ENCODE peak calls at places on chromosome 21, in eight cellular contexts. T, Y, D, P, U, B, Q and X are unnamed samples.

GRCh38 chr21:16330340-16331319 is 600.8 kb downstream of the USP25 start:
- DNase-seq in T (no peak), P (no peak), B (peak; percentile 88), Y (peak; percentile 33), D (peak; percentile 64), U (no peak), Q (no peak), X (peak; percentile 35)

GRCh38 chr21:37338671-37339526 is 27.7 kb upstream of the DYRK1A start:
- DNase-seq in U (peak; percentile 42), B (peak; percentile 96), Q (no peak), T (peak; percentile 89), P (peak; percentile 42), Y (no peak), D (no peak), X (peak; percentile 82)

GRCh38 chr21:37793660-37794059 is 122.6 kb downstream of the KCNJ6 start:
- DNase-seq in T (no peak), Y (no peak), D (no peak), B (peak; percentile 9), U (no peak), Q (no peak), P (no peak), X (no peak)

GRCh38 chr21:38428211-38428610 is 70.1 kb downstream of the ERG start:
- DNase-seq in U (no peak), Y (no peak), D (no peak), Q (no peak), B (no peak), T (no peak), P (no peak), X (no peak)

GRCh38 chr21:38039841-38040240 is 123.6 kb upstream of the KCNJ6 start:
- DNase-seq in T (no peak), Q (no peak), B (no peak), Y (no peak), D (no peak), U (no peak), P (no peak), X (no peak)

GRCh38 chr21:38505654-38506523 is 7.6 kb upstream of the ERG start:
- DNase-seq in Q (no peak), U (no peak), P (no peak), B (peak; percentile 85), Y (peak; percentile 79), D (peak; percentile 42), T (no peak), X (peak; percentile 34)

GRCh38 chr21:18356801-18357200 is 46.8 kb downstream of the TMPRSS15 start:
- DNase-seq in P (no peak), T (no peak), B (no peak), U (no peak), D (no peak), Y (no peak), Q (no peak), X (no peak)

GRCh38 chr21:44426663-44427191 is 28.6 kb upstream of the LRRC3 start:
- DNase-seq in P (peak; percentile 3), B (no peak), T (peak; percentile 70), U (peak; percentile 16), Y (no peak), D (no peak), Q (no peak), X (no peak)

GRCh38 chr21:45560106-45561021 is 18.1 kb upstream of the SLC19A1 start:
- DNase-seq in Q (peak; percentile 43), P (peak; percentile 9), Y (no peak), U (no peak), B (no peak), D (no peak), T (no peak), X (no peak)

GRCh38 chr21:39519835-39520234 is 68.1 kb downstream of the SH3BGR start:
- DNase-seq in Q (no peak), U (no peak), Y (no peak), P (no peak), D (no peak), T (no peak), B (no peak), X (no peak)

GRCh38 chr21:40840441-40840840 is 6.5 kb downstream of the DSCAM start:
- DNase-seq in U (no peak), P (no peak), Q (no peak), Y (no peak), D (no peak), B (no peak), T (no peak), X (no peak)

GRCh38 chr21:32611471-32611997 is 643 bp downstream of the CFAP298 start:
- DNase-seq in Y (peak; percentile 64), D (peak; percentile 37), B (peak; percentile 32), Q (peak; percentile 58), U (no peak), T (no peak), P (no peak), X (no peak)
- TF ChIP-seq CTCF in Y (no peak), D (no peak), B (no peak), Q (no peak), U (no peak), T (no peak), P (no peak), X (no peak)

GRCh38 chr21:42924433-42924751 is 1.0 kb downstream of the ERVH48-1 start:
- DNase-seq in U (no peak), P (no peak), B (no peak), Y (no peak), D (no peak), T (no peak), Q (no peak), X (no peak)

GRCh38 chr21:42923553-42924432 is 1.6 kb downstream of the ERVH48-1 start:
- DNase-seq in T (peak; percentile 89), Y (peak; percentile 96), P (peak; percentile 36), D (peak; percentile 88), B (peak; percentile 91), Q (peak; percentile 61), U (peak; percentile 66), X (peak; percentile 63)

GRCh38 chr21:42925114-42925907 is at the start of gene ERVH48-1:
- DNase-seq in Q (no peak), Y (no peak), T (no peak), U (peak; percentile 18), P (no peak), B (peak; percentile 35), D (no peak), X (no peak)

GRCh38 chr21:42921912-42922311 is 3.5 kb downstream of the ERVH48-1 start:
- DNase-seq in Y (no peak), P (no peak), Q (no peak), B (no peak), T (no peak), U (no peak), D (no peak), X (no peak)

GRCh38 chr21:42922918-42923317 is 2.5 kb downstream of the ERVH48-1 start:
- DNase-seq in Q (no peak), U (no peak), B (no peak), Y (no peak), D (no peak), P (no peak), T (no peak), X (no peak)
- TF ChIP-seq CTCF in Q (no peak), U (no peak), B (no peak), Y (no peak), D (no peak), P (no peak), T (no peak), X (no peak)

GRCh38 chr21:25994758-25995163 is 175.8 kb downstream of the APP start:
- DNase-seq in P (no peak), B (no peak), Q (no peak), T (no peak), U (no peak), D (no peak), Y (no peak), X (no peak)

GRCh38 chr21:25999935-26000582 is 170.5 kb downstream of the APP start:
- DNase-seq in B (no peak), Y (no peak), T (no peak), U (no peak), P (no peak), Q (no peak), D (no peak), X (no peak)

GRCh38 chr21:25997788-25998611 is 172.6 kb downstream of the APP start:
- DNase-seq in B (peak; percentile 28), T (no peak), P (no peak), D (peak; percentile 63), Q (no peak), Y (no peak), U (no peak), X (no peak)

DNA sequence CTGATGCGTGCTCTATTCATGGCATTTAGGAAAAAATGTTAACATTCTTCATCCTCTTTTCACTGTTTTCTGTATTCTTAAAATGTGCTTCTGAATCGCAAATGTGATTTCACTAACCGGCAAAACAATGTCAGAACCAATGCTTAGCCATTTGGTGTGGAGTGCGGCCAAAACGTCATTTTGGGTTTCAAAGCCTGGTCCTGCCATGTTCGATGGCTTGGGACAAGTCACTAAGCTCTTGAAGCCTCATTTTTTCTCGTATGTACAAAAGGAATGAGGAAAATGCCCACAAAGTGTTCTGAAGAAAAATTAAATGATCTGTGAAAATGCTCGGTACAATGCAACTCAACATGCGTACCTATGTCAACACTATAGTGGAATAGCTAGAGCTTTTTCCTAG is 175.3 kb downstream of the APP start:
- DNase-seq in P (no peak), U (no peak), Y (no peak), T (no peak), D (no peak), B (no peak), Q (no peak), X (no peak)
- TF ChIP-seq CTCF in P (no peak), U (no peak), Y (no peak), T (no peak), D (no peak), B (no peak), Q (no peak), X (no peak)

GRCh38 chr21:29151937-29152336 is 21.5 kb downstream of the MAP3K7CL start:
- DNase-seq in Q (no peak), B (peak; percentile 48), U (no peak), T (no peak), D (no peak), P (no peak), Y (no peak), X (no peak)
- TF ChIP-seq CTCF in Q (no peak), B (no peak), U (no peak), T (no peak), D (no peak), P (no peak), Y (no peak), X (no peak)

GRCh38 chr21:25871566-25871965 is 136.8 kb downstream of the GABPA start:
- DNase-seq in U (no peak), B (no peak), Y (peak; percentile 8), D (peak; percentile 37), T (no peak), P (no peak), Q (no peak), X (no peak)

GRCh38 chr21:25867041-25867440 is 132.3 kb downstream of the GABPA start:
- DNase-seq in Y (no peak), D (no peak), U (no peak), T (no peak), Q (no peak), B (no peak), P (no peak), X (no peak)

GRCh38 chr21:25870084-25870483 is 135.3 kb downstream of the GABPA start:
- DNase-seq in T (no peak), P (no peak), Q (no peak), Y (no peak), B (no peak), U (no peak), D (no peak), X (no peak)

DNA sequence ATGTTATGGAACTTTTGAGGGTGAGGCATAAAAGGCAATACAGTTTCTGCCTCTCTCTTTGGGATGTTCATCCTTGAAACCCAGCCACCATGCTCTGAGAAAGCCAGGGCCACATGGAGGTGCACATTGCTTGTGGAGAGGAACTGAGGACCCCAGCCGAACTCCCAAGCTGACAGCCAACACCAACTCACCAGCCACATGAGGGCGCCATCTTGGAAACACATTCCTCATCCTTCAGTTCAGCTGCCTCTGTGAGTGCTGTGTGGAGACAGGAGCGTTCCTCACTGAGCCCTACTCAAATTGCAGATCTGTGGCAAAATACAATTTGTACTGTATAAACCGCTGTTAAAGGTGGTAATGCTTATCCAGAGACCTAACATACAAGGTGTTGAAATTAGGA is 137.5 kb downstream of the GABPA start:
- DNase-seq in Q (no peak), D (no peak), B (no peak), U (no peak), P (no peak), T (no peak), Y (no peak), X (no peak)
- TF ChIP-seq CTCF in Q (no peak), D (no peak), B (no peak), U (no peak), P (no peak), T (no peak), Y (no peak), X (no peak)